ENCODE peak calls at places on chromosomes 13 and 19, in five cellular contexts. One of them, this sample, is unnamed.
A peak's percentile ranks its signal among the peaks of the same experiment; 100 is the strongest.

GRCh38 chr13:49148405-49148804 is 71.7 kb upstream of the MLNR start:
- DNase-seq in heart right ventricle: no peak
- DNase-seq in fibroblast of the aortic adventitia: no peak
- DNase-seq in AG04449: no peak
- DNase-seq in fibroblast of pulmonary artery: no peak
- DNase-seq in this sample: no peak

GRCh38 chr19:47511681-47512080 is 3.2 kb downstream of the NAPA start:
- DNase-seq in heart right ventricle: no peak
- DNase-seq in AG04449: no peak
- DNase-seq in fibroblast of pulmonary artery: peak; percentile 56
- DNase-seq in fibroblast of the aortic adventitia: peak; percentile 26
- DNase-seq in this sample: peak; percentile 61

GRCh38 chr19:37077929-37078716 is at the start of gene ZNF420:
- DNase-seq in fibroblast of the aortic adventitia: peak; percentile 95
- DNase-seq in fibroblast of pulmonary artery: peak; percentile 97
- DNase-seq in AG04449: peak; percentile 58
- DNase-seq in heart right ventricle: peak; percentile 95
- DNase-seq in this sample: peak; percentile 97

GRCh38 chr19:11208526-11209471 is 11.5 kb upstream of the KANK2 start:
- DNase-seq in AG04449: no peak
- DNase-seq in fibroblast of the aortic adventitia: no peak
- DNase-seq in heart right ventricle: no peak
- DNase-seq in fibroblast of pulmonary artery: no peak
- DNase-seq in this sample: no peak

GRCh38 chr13:33842207-33842606 is 24.3 kb downstream of the RFC3 start:
- DNase-seq in fibroblast of pulmonary artery: no peak
- DNase-seq in heart right ventricle: no peak
- DNase-seq in fibroblast of the aortic adventitia: no peak
- DNase-seq in AG04449: no peak
- DNase-seq in this sample: no peak

GRCh38 chr13:79995334-79995733 is 345.6 kb downstream of the SPRY2 start:
- DNase-seq in fibroblast of the aortic adventitia: peak; percentile 74
- DNase-seq in AG04449: peak; percentile 69
- DNase-seq in heart right ventricle: no peak
- DNase-seq in fibroblast of pulmonary artery: peak; percentile 61
- DNase-seq in this sample: peak; percentile 81

GRCh38 chr19:46603752-46604241 is 2.7 kb downstream of the CALM3 start:
- DNase-seq in fibroblast of pulmonary artery: no peak
- DNase-seq in fibroblast of the aortic adventitia: no peak
- DNase-seq in AG04449: no peak
- DNase-seq in heart right ventricle: no peak
- DNase-seq in this sample: no peak

GRCh38 chr13:35966024-35966423 is 165.2 kb downstream of the DCLK1 start:
- DNase-seq in fibroblast of the aortic adventitia: peak; percentile 15
- DNase-seq in AG04449: no peak
- DNase-seq in heart right ventricle: no peak
- DNase-seq in fibroblast of pulmonary artery: no peak
- DNase-seq in this sample: no peak

GRCh38 chr13:31236211-31236786 is 36.5 kb downstream of the B3GLCT start:
- DNase-seq in fibroblast of the aortic adventitia: peak; percentile 68
- DNase-seq in heart right ventricle: no peak
- DNase-seq in fibroblast of pulmonary artery: peak; percentile 64
- DNase-seq in AG04449: peak; percentile 17
- DNase-seq in this sample: peak; percentile 78

GRCh38 chr13:97359181-97360057 is 74.5 kb upstream of the RAP2A start:
- DNase-seq in fibroblast of pulmonary artery: peak; percentile 89
- DNase-seq in heart right ventricle: peak; percentile 62
- DNase-seq in fibroblast of the aortic adventitia: peak; percentile 86
- DNase-seq in AG04449: no peak
- DNase-seq in this sample: peak; percentile 90

GRCh38 chr13:67150608-67151007 is 79.5 kb downstream of the PCDH9 start:
- DNase-seq in heart right ventricle: no peak
- DNase-seq in fibroblast of the aortic adventitia: no peak
- DNase-seq in AG04449: no peak
- DNase-seq in fibroblast of pulmonary artery: no peak
- DNase-seq in this sample: no peak

GRCh38 chr13:110068176-110068473 is 238.8 kb downstream of the COL4A1 start:
- DNase-seq in fibroblast of the aortic adventitia: no peak
- DNase-seq in fibroblast of pulmonary artery: no peak
- DNase-seq in heart right ventricle: no peak
- DNase-seq in AG04449: no peak
- DNase-seq in this sample: no peak

DNA sequence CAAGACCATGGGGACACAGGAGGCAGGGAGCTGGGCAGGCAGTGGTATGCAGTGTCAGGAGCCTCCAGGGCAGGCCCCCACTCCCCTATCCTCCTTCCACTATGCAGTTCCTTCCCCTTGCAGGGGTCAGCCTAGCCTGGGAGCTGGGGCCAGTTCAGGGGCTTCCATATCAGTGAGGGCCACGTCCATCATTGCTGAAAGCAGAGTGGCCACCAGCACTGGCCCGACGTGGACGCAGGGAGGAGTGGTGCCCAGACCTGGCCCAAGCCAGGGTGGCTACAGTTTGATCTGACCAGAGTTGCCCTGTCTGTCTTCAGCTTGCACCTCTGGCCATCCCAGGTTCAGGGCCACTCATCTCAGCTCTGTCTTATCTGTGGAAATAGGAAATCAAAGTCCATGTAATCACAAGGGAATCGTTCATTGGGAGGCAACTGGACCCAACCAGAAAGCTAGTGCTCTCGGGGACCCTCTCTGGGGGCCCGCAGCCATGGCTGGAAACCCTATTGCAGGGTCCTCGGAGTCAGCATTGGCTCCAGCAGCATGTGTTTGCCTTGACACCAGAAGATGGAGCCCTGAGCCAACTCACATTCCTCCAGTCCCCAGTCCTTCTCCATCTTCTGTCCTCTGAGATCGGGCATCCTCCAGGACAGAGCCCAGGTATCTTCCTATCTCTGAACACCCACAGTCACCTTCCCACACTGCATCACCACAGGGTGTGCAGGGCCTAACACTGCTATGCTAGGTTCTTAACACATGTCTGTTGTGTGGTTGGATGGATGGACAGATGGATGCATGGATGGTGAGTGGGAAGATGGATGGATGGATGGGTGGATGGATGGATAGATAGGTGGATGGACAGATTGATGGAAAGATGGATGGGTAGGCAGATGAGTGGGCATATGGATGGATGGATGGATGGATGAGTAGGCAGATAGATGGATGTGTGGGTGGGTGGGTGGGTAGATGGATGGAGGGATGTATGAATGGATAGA is 75.7 kb upstream of the KCTD15 start:
- DNase-seq in heart right ventricle: no peak
- DNase-seq in AG04449: no peak
- DNase-seq in fibroblast of pulmonary artery: no peak
- DNase-seq in fibroblast of the aortic adventitia: no peak
- DNase-seq in this sample: no peak
- TF ChIP-seq CTCF in heart right ventricle: no peak
- TF ChIP-seq CTCF in AG04449: no peak
- TF ChIP-seq CTCF in fibroblast of pulmonary artery: no peak
- TF ChIP-seq CTCF in fibroblast of the aortic adventitia: no peak
- TF ChIP-seq CTCF in this sample: no peak

DNA sequence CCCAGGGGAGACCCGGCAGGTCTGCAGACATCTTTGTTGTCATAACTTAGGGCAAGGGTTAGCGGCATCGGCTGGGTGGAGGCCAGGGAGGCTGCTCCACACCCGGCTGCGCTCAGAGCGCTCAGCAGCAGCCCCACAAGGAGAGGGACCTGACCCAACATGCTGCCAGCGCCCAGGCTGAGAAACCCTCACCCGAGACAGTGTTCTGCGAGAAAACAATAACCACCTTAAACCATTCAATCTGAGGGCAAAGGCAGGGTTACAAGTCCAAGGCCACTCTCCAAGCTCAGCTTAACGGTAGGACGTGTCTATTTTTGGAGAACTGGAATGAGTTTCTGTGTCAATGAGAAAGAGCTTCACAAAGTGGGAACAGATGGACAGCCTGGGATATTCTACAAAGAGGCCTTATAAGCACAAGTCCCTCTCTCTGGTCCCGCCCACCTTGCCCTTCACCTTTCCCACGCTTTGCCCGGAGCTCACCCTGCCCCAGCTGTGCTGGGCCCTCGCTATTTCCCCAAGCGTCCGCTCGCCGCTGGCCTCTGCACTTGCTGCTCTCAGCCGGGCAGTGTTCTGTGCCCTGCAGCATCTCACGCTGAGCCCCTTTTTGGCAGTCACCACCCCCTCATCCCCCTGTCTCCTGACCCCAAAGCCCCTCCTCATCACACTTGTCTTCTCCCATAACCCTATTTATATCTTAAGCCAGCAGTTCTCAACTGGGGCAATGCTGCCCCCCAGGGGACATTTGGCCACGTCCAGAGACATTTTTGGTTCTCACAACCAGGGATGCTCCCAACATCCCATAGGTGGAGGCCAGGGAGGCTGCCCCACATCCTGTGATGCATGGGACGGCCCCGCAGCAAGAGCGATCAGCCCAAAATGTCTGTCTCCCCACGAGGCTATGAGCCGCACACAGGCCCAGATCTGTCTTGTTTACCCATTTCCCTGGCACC is 17.6 kb downstream of the PPP1R12C start:
- DNase-seq in heart right ventricle: peak; percentile 66
- DNase-seq in fibroblast of the aortic adventitia: no peak
- DNase-seq in fibroblast of pulmonary artery: no peak
- DNase-seq in AG04449: no peak
- DNase-seq in this sample: no peak
- TF ChIP-seq CTCF in heart right ventricle: no peak
- TF ChIP-seq CTCF in fibroblast of the aortic adventitia: no peak
- TF ChIP-seq CTCF in fibroblast of pulmonary artery: no peak
- TF ChIP-seq CTCF in AG04449: no peak
- TF ChIP-seq CTCF in this sample: peak; percentile 47

GRCh38 chr19:29122185-29122584 is 90.8 kb downstream of the UQCRFS1 start:
- DNase-seq in AG04449: no peak
- DNase-seq in heart right ventricle: no peak
- DNase-seq in fibroblast of pulmonary artery: no peak
- DNase-seq in fibroblast of the aortic adventitia: no peak
- DNase-seq in this sample: no peak

GRCh38 chr19:29118384-29118783 is 94.6 kb downstream of the UQCRFS1 start:
- DNase-seq in fibroblast of the aortic adventitia: no peak
- DNase-seq in AG04449: no peak
- DNase-seq in fibroblast of pulmonary artery: no peak
- DNase-seq in heart right ventricle: no peak
- DNase-seq in this sample: no peak

GRCh38 chr19:29119582-29119981 is 93.4 kb downstream of the UQCRFS1 start:
- DNase-seq in fibroblast of pulmonary artery: no peak
- DNase-seq in fibroblast of the aortic adventitia: no peak
- DNase-seq in AG04449: no peak
- DNase-seq in heart right ventricle: no peak
- DNase-seq in this sample: no peak

GRCh38 chr19:29120471-29120870 is 92.5 kb downstream of the UQCRFS1 start:
- DNase-seq in heart right ventricle: no peak
- DNase-seq in AG04449: no peak
- DNase-seq in fibroblast of pulmonary artery: no peak
- DNase-seq in fibroblast of the aortic adventitia: no peak
- DNase-seq in this sample: no peak

GRCh38 chr19:29121684-29122083 is 91.3 kb downstream of the UQCRFS1 start:
- DNase-seq in fibroblast of pulmonary artery: no peak
- DNase-seq in fibroblast of the aortic adventitia: peak; percentile 22
- DNase-seq in heart right ventricle: no peak
- DNase-seq in AG04449: no peak
- DNase-seq in this sample: no peak
- TF ChIP-seq CTCF in fibroblast of pulmonary artery: peak; percentile 24
- TF ChIP-seq CTCF in fibroblast of the aortic adventitia: peak; percentile 61
- TF ChIP-seq CTCF in heart right ventricle: no peak
- TF ChIP-seq CTCF in AG04449: peak; percentile 25
- TF ChIP-seq CTCF in this sample: peak; percentile 13

GRCh38 chr19:51096473-51097165 is 11.6 kb downstream of the CTU1 start:
- DNase-seq in fibroblast of the aortic adventitia: no peak
- DNase-seq in AG04449: no peak
- DNase-seq in heart right ventricle: no peak
- DNase-seq in fibroblast of pulmonary artery: peak; percentile 10
- DNase-seq in this sample: no peak

GRCh38 chr19:51097166-51097736 is 11.0 kb downstream of the CTU1 start:
- DNase-seq in heart right ventricle: peak; percentile 62
- DNase-seq in fibroblast of pulmonary artery: peak; percentile 65
- DNase-seq in AG04449: no peak
- DNase-seq in fibroblast of the aortic adventitia: peak; percentile 53
- DNase-seq in this sample: peak; percentile 71

GRCh38 chr19:51093510-51094345 is 11.0 kb upstream of the KLK14 start:
- DNase-seq in AG04449: no peak
- DNase-seq in fibroblast of pulmonary artery: no peak
- DNase-seq in fibroblast of the aortic adventitia: no peak
- DNase-seq in heart right ventricle: no peak
- DNase-seq in this sample: no peak

GRCh38 chr19:51093066-51093465 is 10.4 kb upstream of the KLK14 start:
- DNase-seq in AG04449: no peak
- DNase-seq in heart right ventricle: no peak
- DNase-seq in fibroblast of pulmonary artery: no peak
- DNase-seq in fibroblast of the aortic adventitia: no peak
- DNase-seq in this sample: no peak

DNA sequence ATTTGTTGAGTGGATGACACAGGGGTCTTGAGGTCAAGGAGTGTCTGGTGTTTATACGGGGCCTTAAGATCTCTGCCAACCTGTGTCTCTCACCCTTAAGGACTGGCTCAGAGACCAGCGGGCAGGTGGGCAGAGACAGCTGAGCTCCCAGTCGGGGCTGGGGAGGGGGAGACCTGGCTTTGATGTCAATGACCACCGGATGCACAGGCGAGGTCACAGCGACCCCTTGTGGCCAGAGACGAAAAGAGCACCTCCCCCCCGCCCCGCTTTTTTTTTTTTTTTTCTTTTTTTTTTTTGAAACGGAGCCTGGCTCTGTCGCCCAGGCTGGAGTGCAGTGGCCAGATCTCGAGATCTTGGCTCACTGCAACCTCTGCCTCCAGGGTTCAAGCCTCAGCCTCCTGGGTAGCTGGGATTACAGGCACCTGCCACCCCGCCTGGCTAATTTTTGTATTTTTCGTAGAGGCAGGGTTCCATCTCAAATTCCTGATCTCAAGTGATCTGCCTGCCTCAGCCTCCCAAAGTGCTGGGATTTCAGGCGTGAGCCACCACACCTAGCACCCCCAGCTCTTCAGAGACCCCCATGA is 12.1 kb upstream of the KLK14 start:
- DNase-seq in fibroblast of pulmonary artery: peak; percentile 12
- DNase-seq in fibroblast of the aortic adventitia: no peak
- DNase-seq in heart right ventricle: no peak
- DNase-seq in AG04449: no peak
- DNase-seq in this sample: no peak
- TF ChIP-seq CTCF in fibroblast of pulmonary artery: peak; percentile 56
- TF ChIP-seq CTCF in fibroblast of the aortic adventitia: peak; percentile 66
- TF ChIP-seq CTCF in heart right ventricle: peak; percentile 58
- TF ChIP-seq CTCF in AG04449: peak; percentile 64
- TF ChIP-seq CTCF in this sample: peak; percentile 77

GRCh38 chr13:107289540-107289939 is 721.6 kb upstream of the ARGLU1 start:
- DNase-seq in AG04449: no peak
- DNase-seq in fibroblast of the aortic adventitia: no peak
- DNase-seq in fibroblast of pulmonary artery: no peak
- DNase-seq in heart right ventricle: no peak
- DNase-seq in this sample: no peak
- TF ChIP-seq CTCF in AG04449: no peak
- TF ChIP-seq CTCF in fibroblast of the aortic adventitia: no peak
- TF ChIP-seq CTCF in fibroblast of pulmonary artery: no peak
- TF ChIP-seq CTCF in heart right ventricle: no peak
- TF ChIP-seq CTCF in this sample: no peak

GRCh38 chr13:91072511-91072910 is 275.0 kb upstream of the MIR17HG start:
- DNase-seq in fibroblast of the aortic adventitia: no peak
- DNase-seq in heart right ventricle: no peak
- DNase-seq in fibroblast of pulmonary artery: no peak
- DNase-seq in AG04449: no peak
- DNase-seq in this sample: no peak

GRCh38 chr13:91079190-91079589 is 268.3 kb upstream of the MIR17HG start:
- DNase-seq in fibroblast of pulmonary artery: no peak
- DNase-seq in AG04449: no peak
- DNase-seq in fibroblast of the aortic adventitia: no peak
- DNase-seq in heart right ventricle: no peak
- DNase-seq in this sample: no peak

GRCh38 chr13:91078093-91078679 is 269.3 kb upstream of the MIR17HG start:
- DNase-seq in fibroblast of the aortic adventitia: no peak
- DNase-seq in AG04449: no peak
- DNase-seq in fibroblast of pulmonary artery: peak; percentile 25
- DNase-seq in heart right ventricle: no peak
- DNase-seq in this sample: peak; percentile 26
- TF ChIP-seq CTCF in fibroblast of the aortic adventitia: no peak
- TF ChIP-seq CTCF in AG04449: no peak
- TF ChIP-seq CTCF in fibroblast of pulmonary artery: peak; percentile 40
- TF ChIP-seq CTCF in heart right ventricle: no peak
- TF ChIP-seq CTCF in this sample: peak; percentile 42

This sample was measured in choroid plexus epithelial cell.